ENCODE peak calls at places on chromosome 14, in six cellular contexts. Q, W, D, L, X and M are unnamed samples.

GRCh38 chr14:54257424-54257823 is 139.4 kb upstream of the CDKN3 start:
- DNase-seq in Q (no peak), W (no peak), D (no peak), L (no peak), X (no peak), M (no peak)

GRCh38 chr14:37202265-37202664 is 4.5 kb downstream of the MIPOL1 start:
- DNase-seq in Q (peak; percentile 27), W (no peak), D (peak; percentile 48), L (peak; percentile 28), X (no peak), M (no peak)

GRCh38 chr14:66104486-66104885 is 381.7 kb upstream of the CCDC196 start:
- DNase-seq in Q (no peak), W (no peak), D (no peak), L (no peak), X (no peak), M (no peak)

GRCh38 chr14:61150851-61151250 is 130.3 kb downstream of the TMEM30B start:
- DNase-seq in Q (no peak), W (no peak), D (no peak), L (no peak), X (no peak), M (no peak)

GRCh38 chr14:30848449-30849240 is 25.7 kb upstream of the COCH start:
- DNase-seq in Q (no peak), W (no peak), D (no peak), L (no peak), X (no peak), M (no peak)

GRCh38 chr14:95025941-95026340 is 131.4 kb downstream of the DICER1 start:
- DNase-seq in Q (no peak), W (no peak), D (no peak), L (no peak), X (no peak), M (no peak)

GRCh38 chr14:36524874-36525745 is 5.1 kb upstream of the NKX2-1 start:
- DNase-seq in Q (no peak), W (no peak), D (peak; percentile 43), L (no peak), X (no peak), M (no peak)

GRCh38 chr14:81402123-81402495 is 2.0 kb upstream of the STON2 start:
- DNase-seq in Q (peak; percentile 4), W (peak; percentile 17), D (peak; percentile 28), L (peak; percentile 48), X (no peak), M (no peak)

GRCh38 chr14:63974176-63974575 is 121.4 kb downstream of the SYNE2 start:
- DNase-seq in Q (no peak), W (no peak), D (no peak), L (no peak), X (no peak), M (no peak)

GRCh38 chr14:49303952-49304516 is 282.1 kb downstream of the RPS29 start:
- DNase-seq in Q (peak; percentile 55), W (no peak), D (peak; percentile 20), L (peak; percentile 25), X (no peak), M (peak; percentile 14)

GRCh38 chr14:97948841-97949240 is 1151.7 kb downstream of the VRK1 start:
- DNase-seq in Q (no peak), W (no peak), D (no peak), L (no peak), X (no peak), M (no peak)

GRCh38 chr14:36426113-36426512 is 93.9 kb downstream of the NKX2-1 start:
- DNase-seq in Q (no peak), W (no peak), D (no peak), L (no peak), X (no peak), M (no peak)

GRCh38 chr14:77883479-77884238 is 83.8 kb downstream of the ADCK1 start:
- DNase-seq in Q (no peak), W (no peak), D (no peak), L (no peak), X (no peak), M (no peak)

GRCh38 chr14:72810201-72810600 is 83.7 kb downstream of the DPF3 start:
- DNase-seq in Q (no peak), W (no peak), D (no peak), L (no peak), X (no peak), M (no peak)

GRCh38 chr14:22613091-22613695 is 15.1 kb downstream of the ABHD4 start:
- DNase-seq in Q (no peak), W (no peak), D (peak; percentile 15), L (peak; percentile 25), X (no peak), M (no peak)

GRCh38 chr14:100900837-100901390 is 2.6 kb downstream of the RTL1 start:
- DNase-seq in Q (peak; percentile 8), W (no peak), D (no peak), L (no peak), X (no peak), M (no peak)

GRCh38 chr14:42214981-42215491 is 608.4 kb downstream of the LRFN5 start:
- DNase-seq in Q (peak; percentile 72), W (peak; percentile 56), D (peak; percentile 96), L (peak; percentile 92), X (no peak), M (peak; percentile 81)

GRCh38 chr14:77303417-77304156 is 17.1 kb downstream of the POMT2 start:
- DNase-seq in Q (peak; percentile 94), W (peak; percentile 92), D (peak; percentile 99), L (peak; percentile 86), X (no peak), M (peak; percentile 96)

GRCh38 chr14:23359722-23360447 is 5.1 kb downstream of the EFS start:
- DNase-seq in Q (no peak), W (no peak), D (no peak), L (no peak), X (no peak), M (no peak)

GRCh38 chr14:104048758-104049496 is 36.6 kb upstream of the ASPG start:
- DNase-seq in Q (peak; percentile 59), W (peak; percentile 0), D (peak; percentile 5), L (no peak), X (no peak), M (peak; percentile 66)

GRCh38 chr14:98144964-98145363 is 1127.0 kb downstream of the BCL11B start:
- DNase-seq in Q (peak; percentile 1), W (peak; percentile 6), D (no peak), L (no peak), X (no peak), M (no peak)

GRCh38 chr14:68487805-68488590 is 304.9 kb downstream of the ZFP36L1 start:
- DNase-seq in Q (no peak), W (peak; percentile 40), D (peak; percentile 75), L (peak; percentile 74), X (no peak), M (no peak)

GRCh38 chr14:55221186-55221585 is 29.8 kb upstream of the DLGAP5 start:
- DNase-seq in Q (peak; percentile 67), W (peak; percentile 71), D (peak; percentile 83), L (peak; percentile 47), X (no peak), M (peak; percentile 31)

GRCh38 chr14:77139022-77139421 is 2.6 kb downstream of the ZDHHC22 start:
- DNase-seq in Q (no peak), W (no peak), D (no peak), L (no peak), X (no peak), M (no peak)

GRCh38 chr14:74348241-74348734 is at the start of gene VRTN:
- DNase-seq in Q (no peak), W (no peak), D (no peak), L (no peak), X (no peak), M (no peak)

GRCh38 chr14:82642425-82642824 is 1108.8 kb upstream of the SEL1L start:
- DNase-seq in Q (no peak), W (no peak), D (no peak), L (no peak), X (no peak), M (no peak)